ENCODE peak calls at places on chromosomes 1 and 21, in five cellular contexts. P is heart left ventricle, B is AG10803, X is Panc1, A is left ventricle myocardium inferior. V is an unnamed sample.

GRCh38 chr1:15196807-15197530 is 43.4 kb downstream of the TMEM51 start:
- DNase-seq in P (no peak), B (no peak), X (no peak), A (no peak), V (no peak)

GRCh38 chr1:26959722-26960624 is at the start of gene KDF1:
- DNase-seq in P (no peak), B (no peak), X (no peak), A (no peak), V (peak)

GRCh38 chr1:12745992-12746323 is at the start of gene CFAP107:
- DNase-seq in P (no peak), B (peak), X (no peak), A (no peak), V (no peak)

GRCh38 chr1:207362962-207363858 is 41.7 kb downstream of the CD55 start:
- DNase-seq in P (no peak), B (no peak), X (no peak), A (no peak), V (no peak)

GRCh38 chr1:165364432-165365133 is 8.1 kb upstream of the LMX1A start:
- DNase-seq in P (no peak), B (peak), X (no peak), A (peak), V (no peak)

GRCh38 chr1:240308061-240308460 is 216.4 kb downstream of the FMN2 start:
- DNase-seq in P (no peak), B (no peak), X (no peak), A (no peak), V (no peak)

GRCh38 chr1:15739745-15740144 is 2.6 kb upstream of the TMEM82 start:
- DNase-seq in P (no peak), B (no peak), X (no peak), A (no peak), V (no peak)

GRCh38 chr1:154975409-154976205 is 1.1 kb downstream of the CKS1B start:
- DNase-seq in P (peak), B (peak), X (no peak), A (peak), V (peak)

GRCh38 chr1:189657715-189658114 is 819.9 kb downstream of the BRINP3 start:
- DNase-seq in P (no peak), B (no peak), X (no peak), A (no peak), V (no peak)

GRCh38 chr1:91776068-91776794 is 109.7 kb downstream of the TGFBR3 start:
- DNase-seq in P (no peak), B (no peak), X (no peak), A (no peak), V (no peak)

GRCh38 chr1:24155011-24155782 is 12.3 kb upstream of the IL22RA1 start:
- DNase-seq in P (no peak), B (no peak), X (no peak), A (no peak), V (no peak)

GRCh38 chr1:234997201-234998173 is 131.2 kb downstream of the TOMM20 start:
- DNase-seq in P (peak), B (peak), X (peak), A (peak), V (no peak)

GRCh38 chr1:235783148-235783776 is 83.4 kb downstream of the LYST start:
- DNase-seq in P (no peak), B (peak), X (no peak), A (no peak), V (no peak)

GRCh38 chr1:53521900-53522552 is 62.8 kb downstream of the DMRTB1 start:
- DNase-seq in P (no peak), B (peak), X (no peak), A (no peak), V (no peak)

GRCh38 chr1:43324810-43325209 is 12.8 kb upstream of the MPL start:
- DNase-seq in P (no peak), B (no peak), X (no peak), A (no peak), V (no peak)

GRCh38 chr1:11749203-11749689 is 12.7 kb upstream of the C1orf167 start:
- DNase-seq in P (peak), B (no peak), X (no peak), A (peak), V (no peak)

GRCh38 chr1:77834771-77835334 is 53.6 kb upstream of the NEXN start:
- DNase-seq in P (no peak), B (peak), X (peak), A (no peak), V (no peak)

GRCh38 chr1:235972316-235973090 is 92.4 kb downstream of the NID1 start:
- DNase-seq in P (no peak), B (peak), X (no peak), A (no peak), V (no peak)

GRCh38 chr1:1136547-1137230 is 20.8 kb upstream of the C1orf159 start:
- DNase-seq in P (peak), B (no peak), X (no peak), A (no peak), V (no peak)

GRCh38 chr1:150997126-150997872 is 9.4 kb downstream of the MINDY1 start:
- DNase-seq in P (no peak), B (no peak), X (no peak), A (no peak), V (no peak)

GRCh38 chr1:161044535-161044907 is 1.3 kb downstream of the USF1 start:
- DNase-seq in P (no peak), B (peak), X (no peak), A (no peak), V (no peak)

GRCh38 chr21:35149698-35150097 is 100.6 kb upstream of the RUNX1 start:
- DNase-seq in P (no peak), B (peak), X (no peak), A (no peak), V (no peak)

GRCh38 chr1:202009326-202010031 is 908 bp upstream of the ELF3 start:
- DNase-seq in P (no peak), B (peak), X (no peak), A (peak), V (peak)

GRCh38 chr1:219659005-219659632 is 46.2 kb upstream of the ZC3H11B start:
- DNase-seq in P (no peak), B (no peak), X (no peak), A (no peak), V (no peak)

GRCh38 chr1:235295902-235296350 is 32.1 kb downstream of the ARID4B start:
- DNase-seq in P (no peak), B (no peak), X (no peak), A (no peak), V (no peak)

GRCh38 chr1:226202246-226202645 is 15.7 kb upstream of the ACBD3 start:
- DNase-seq in P (no peak), B (no peak), X (no peak), A (no peak), V (no peak)

GRCh38 chr1:5598824-5599395 is 393.3 kb downstream of the NPHP4 start:
- DNase-seq in P (no peak), B (no peak), X (no peak), A (no peak), V (no peak)

GRCh38 chr1:229070168-229070567 is 200.7 kb upstream of the RAB4A start:
- DNase-seq in P (peak), B (peak), X (no peak), A (peak), V (no peak)

GRCh38 chr1:112674440-112674985 is at the start of gene MOV10:
- DNase-seq in P (peak), B (peak), X (peak), A (peak), V (peak)

GRCh38 chr1:112674986-112675727 is 698 bp downstream of the MOV10 start:
- DNase-seq in P (peak), B (no peak), X (no peak), A (peak), V (peak)

GRCh38 chr1:112673589-112674439 is 645 bp upstream of the MOV10 start:
- DNase-seq in P (no peak), B (peak), X (peak), A (no peak), V (no peak)

GRCh38 chr1:112672009-112672408 is 2.5 kb upstream of the MOV10 start:
- DNase-seq in P (no peak), B (peak), X (no peak), A (no peak), V (no peak)

GRCh38 chr1:112672842-112673241 is 1.6 kb upstream of the MOV10 start:
- DNase-seq in P (no peak), B (no peak), X (no peak), A (no peak), V (no peak)
- TF ChIP-seq CTCF in P (no peak), B (no peak), X (no peak), A (no peak), V (no peak)

GRCh38 chr1:110319332-110320167 is 19.6 kb upstream of the RBM15 start:
- DNase-seq in P (no peak), B (no peak), X (no peak), A (no peak), V (no peak)
- TF ChIP-seq CTCF in P (no peak), B (no peak), X (no peak), A (no peak), V (no peak)

GRCh38 chr21:44927259-44927586 is 6.5 kb upstream of the ITGB2 start:
- DNase-seq in P (no peak), B (no peak), X (no peak), A (no peak), V (no peak)

GRCh38 chr21:44929242-44929798 is 8.6 kb upstream of the ITGB2 start:
- DNase-seq in P (peak), B (no peak), X (no peak), A (no peak), V (no peak)

GRCh38 chr21:44929799-44930542 is 9.3 kb upstream of the ITGB2 start:
- DNase-seq in P (peak), B (no peak), X (no peak), A (peak), V (no peak)

GRCh38 chr21:44926364-44927101 is 5.8 kb upstream of the ITGB2 start:
- DNase-seq in P (no peak), B (peak), X (no peak), A (peak), V (no peak)

GRCh38 chr21:44927587-44928461 is 7.1 kb upstream of the ITGB2 start:
- DNase-seq in P (peak), B (peak), X (no peak), A (peak), V (no peak)
- TF ChIP-seq CTCF in P (no peak), B (peak), X (no peak), A (no peak), V (no peak)

GRCh38 chr21:21179619-21180336 is 181.6 kb downstream of the NCAM2 start:
- DNase-seq in P (no peak), B (no peak), X (no peak), A (no peak), V (no peak)
- TF ChIP-seq CTCF in P (no peak), B (no peak), X (no peak), A (no peak), V (no peak)

GRCh38 chr21:36608251-36608650 is 90.7 kb upstream of the SIM2 start:
- DNase-seq in P (no peak), B (no peak), X (no peak), A (no peak), V (no peak)

GRCh38 chr21:36606983-36607325 is 92.0 kb upstream of the SIM2 start:
- DNase-seq in P (no peak), B (no peak), X (no peak), A (no peak), V (no peak)

GRCh38 chr21:36610201-36610600 is 88.7 kb upstream of the SIM2 start:
- DNase-seq in P (no peak), B (no peak), X (no peak), A (no peak), V (no peak)

GRCh38 chr21:36606292-36606982 is 92.5 kb upstream of the SIM2 start:
- DNase-seq in P (no peak), B (no peak), X (no peak), A (no peak), V (peak)

GRCh38 chr21:36609654-36610053 is 89.3 kb upstream of the SIM2 start:
- DNase-seq in P (no peak), B (no peak), X (no peak), A (no peak), V (no peak)
- TF ChIP-seq CTCF in P (no peak), B (no peak), X (no peak), A (no peak), V (no peak)

DNA sequence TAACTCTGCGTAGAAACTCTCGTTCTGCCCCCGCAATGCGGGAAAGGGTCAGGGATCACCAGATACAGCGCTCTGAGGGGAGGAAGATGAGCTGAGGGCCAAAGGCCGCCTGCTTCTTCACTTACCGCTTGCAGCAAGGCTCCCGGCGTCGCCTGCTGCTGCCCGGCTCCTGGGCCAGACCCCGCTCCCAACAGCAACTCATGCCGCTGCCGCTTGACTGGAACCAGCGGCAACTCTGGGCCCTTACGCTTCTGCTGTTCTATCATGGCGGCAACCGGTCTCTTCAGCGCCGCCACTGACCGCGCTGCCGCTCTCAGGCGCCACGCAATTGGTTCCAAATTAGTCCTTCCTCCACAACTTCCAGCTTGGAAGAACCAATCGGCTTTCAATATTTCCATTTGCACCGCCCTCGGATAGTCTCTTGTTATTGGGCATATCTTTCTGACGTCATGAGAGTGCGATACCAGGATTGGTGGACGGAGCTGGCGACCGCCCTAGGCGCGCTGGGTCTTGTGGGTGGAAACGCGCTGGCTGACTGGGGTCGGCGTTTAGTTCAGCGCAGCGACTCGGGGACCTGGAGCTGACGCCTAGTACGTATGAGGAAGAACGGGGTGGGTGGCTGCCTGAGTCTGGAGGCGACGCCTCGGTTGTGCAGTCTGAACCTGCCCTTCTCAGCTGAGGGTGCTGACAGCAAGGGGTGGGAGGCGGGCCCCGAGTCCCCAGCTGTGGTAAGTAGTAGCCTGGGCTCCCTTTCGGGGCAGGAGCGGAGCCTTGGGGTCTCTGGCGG is at the start of the genes SNRNP40 and ZCCHC17:
- DNase-seq in P (peak), B (peak), X (peak), A (peak), V (peak)
- TF ChIP-seq CTCF in P (peak), B (peak), X (no peak), A (peak), V (no peak)

V was measured in nephron progenitor cell.